ENCODE peak calls at places on chromosomes 16 and 17, in nine cellular contexts. R is A549; I is fibroblast of lung; J is CD8-positive, alpha-beta T cell; D is A673; T is prostate gland; K is Caco-2; E is breast epithelium; G is cardiac muscle cell. A is an unnamed sample. For H3K4me1, the result is how much of the 10 kb centered on the place peaks cover.

GRCh38 chr17:66426397-66427033 is 124.1 kb downstream of the PRKCA start:
- DNase-seq in R (no peak), I (peak), J (peak), D (peak), T (no peak), K (peak), E (no peak), G (peak), A (no peak)

GRCh38 chr17:43998552-43998951 is 5.9 kb upstream of the NAGS start:
- DNase-seq in R (no peak), I (peak), J (no peak), D (no peak), T (no peak), K (no peak), E (no peak), G (peak), A (no peak)

GRCh38 chr17:82664276-82664575 is 16.0 kb upstream of the WDR45B start:
- DNase-seq in R (no peak), I (no peak), J (no peak), D (no peak), T (no peak), K (no peak), E (no peak), G (no peak), A (no peak)

GRCh38 chr17:47276868-47277267 is 23.2 kb downstream of the ITGB3 start:
- DNase-seq in R (no peak), I (peak), J (no peak), D (peak), T (no peak), K (no peak), E (peak), G (peak), A (peak)

GRCh38 chr16:48361012-48361411 is 24.2 kb downstream of the SIAH1 start:
- DNase-seq in R (no peak), I (no peak), J (no peak), D (no peak), T (no peak), K (no peak), E (no peak), G (no peak), A (no peak)

GRCh38 chr17:62705781-62706597 is 78.5 kb downstream of the MRC2 start:
- DNase-seq in R (no peak), I (no peak), J (no peak), D (no peak), T (no peak), K (no peak), E (no peak), G (peak), A (no peak)

GRCh38 chr16:16045879-16046278 is 96.5 kb downstream of the ABCC1 start:
- DNase-seq in R (no peak), I (no peak), J (no peak), D (no peak), T (no peak), K (no peak), E (no peak), G (no peak), A (no peak)

GRCh38 chr16:78499399-78499798 is 399.9 kb downstream of the WWOX start:
- DNase-seq in R (no peak), I (no peak), J (no peak), D (no peak), T (no peak), K (no peak), E (no peak), G (no peak), A (no peak)

GRCh38 chr17:56676807-56677206 is 83.3 kb downstream of the NOG start:
- DNase-seq in R (no peak), I (no peak), J (no peak), D (no peak), T (no peak), K (no peak), E (no peak), G (no peak), A (no peak)

DNA sequence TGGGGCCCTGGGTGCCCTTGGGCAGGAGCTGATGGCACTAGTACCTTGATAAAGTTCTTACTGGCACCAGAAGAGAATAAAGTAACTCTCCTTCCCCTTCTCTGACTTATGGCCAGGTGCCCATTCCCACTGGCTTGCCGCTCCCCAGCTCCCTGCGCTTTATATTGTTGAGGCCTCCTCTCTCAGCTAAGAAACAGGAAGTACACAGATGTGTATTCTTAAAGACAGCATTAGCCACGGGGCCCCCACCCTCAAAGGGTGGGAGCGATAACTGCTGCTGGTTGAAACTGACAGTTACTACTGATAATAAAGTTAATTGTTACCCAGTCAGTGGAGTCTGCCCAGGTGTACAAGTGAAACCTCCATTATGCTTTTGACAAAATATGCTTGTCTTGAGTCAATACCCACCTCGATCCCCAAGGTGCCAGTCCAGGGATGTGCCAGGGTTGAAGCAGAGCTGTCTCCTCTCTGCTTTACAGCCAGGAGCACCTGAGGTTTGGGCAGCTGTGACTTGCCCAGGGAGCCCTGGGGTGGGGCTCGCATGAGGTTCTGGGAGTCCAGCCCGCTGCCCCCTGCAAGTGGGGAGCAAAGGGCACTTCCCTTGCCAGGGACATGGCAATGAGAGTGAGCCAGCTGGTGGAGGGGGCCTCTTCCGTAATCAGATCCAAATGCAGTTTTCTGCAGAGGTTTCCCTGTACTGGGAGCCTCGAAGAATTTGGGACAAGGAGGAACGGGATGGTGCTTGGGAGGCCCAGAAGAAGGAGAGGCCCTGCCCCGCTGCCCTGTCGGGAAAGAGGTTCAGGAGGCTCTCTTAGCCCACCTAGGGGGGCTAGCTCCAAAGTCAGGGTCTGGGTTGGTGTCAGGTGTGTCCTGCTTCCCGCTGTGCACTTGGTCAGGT is 5.4 kb upstream of the CLDN9 start:
- DNase-seq in R (no peak), I (no peak), J (no peak), D (no peak), T (no peak), K (peak), E (no peak), G (no peak), A (no peak)
- H3K4me3 ChIP-seq in R (no peak), I (no peak), J (no peak), D (no peak), T (no peak), K (no peak), E (no peak), G (no peak), A (no peak)

DNA sequence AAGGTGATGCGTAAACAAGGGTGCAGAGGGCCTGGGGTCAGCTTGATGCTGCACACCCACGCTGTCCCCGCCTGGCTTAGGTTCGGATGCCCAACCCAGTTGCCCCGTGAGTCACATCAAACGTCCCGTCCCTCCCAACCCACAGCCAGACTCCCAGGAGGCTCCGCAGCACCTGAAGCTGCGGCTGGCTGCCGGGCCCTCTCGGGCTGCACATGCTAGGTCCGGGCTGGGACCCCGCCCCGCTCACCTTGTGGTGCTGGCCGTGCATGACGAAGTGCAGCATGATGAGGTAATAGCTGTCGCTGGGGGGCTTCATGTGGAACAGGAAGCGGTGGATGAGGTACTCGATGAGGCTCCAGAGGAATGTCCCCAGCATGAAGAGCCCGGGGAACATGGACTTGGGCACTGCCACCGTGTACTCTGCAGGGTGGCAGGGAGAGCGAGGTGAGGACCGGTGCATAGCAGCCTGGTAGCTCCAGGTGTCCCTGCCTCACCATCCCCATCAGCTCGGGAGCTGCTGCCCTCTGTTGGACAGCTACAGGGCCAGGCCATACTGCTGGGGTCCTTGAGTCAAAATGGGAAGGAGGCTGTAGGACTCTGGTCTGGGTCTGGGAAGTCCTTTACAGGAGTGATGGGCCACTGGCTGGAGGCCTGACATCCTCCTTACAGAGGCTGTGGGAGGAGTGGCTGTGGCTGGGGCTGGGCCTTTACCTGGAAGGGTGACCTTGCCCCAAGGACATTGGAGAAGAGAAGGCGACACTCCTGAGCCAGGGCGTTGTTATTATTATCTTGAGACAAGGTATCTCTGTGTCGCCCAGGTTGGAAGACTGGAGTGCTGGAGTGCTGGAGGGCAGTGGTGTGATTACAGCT is 18.3 kb upstream of the MLKL start:
- DNase-seq in R (no peak), I (no peak), J (no peak), D (no peak), T (no peak), K (no peak), E (no peak), G (no peak), A (no peak)
- TF ChIP-seq CTCF in R (no peak), I (no peak), J (no peak), D (no peak), T (no peak), K (no peak), E (no peak), G (no peak), A (no peak)

GRCh38 chr16:89363621-89364393 is 126.6 kb downstream of the ANKRD11 start:
- DNase-seq in R (peak), I (peak), J (peak), D (peak), T (no peak), K (no peak), E (no peak), G (peak), A (no peak)

GRCh38 chr16:89359296-89360147 is 130.8 kb downstream of the ANKRD11 start:
- DNase-seq in R (no peak), I (no peak), J (no peak), D (no peak), T (no peak), K (no peak), E (no peak), G (peak), A (peak)

GRCh38 chr16:89360760-89361435 is 129.5 kb downstream of the ANKRD11 start:
- DNase-seq in R (no peak), I (no peak), J (peak), D (no peak), T (no peak), K (no peak), E (no peak), G (no peak), A (no peak)

GRCh38 chr16:89364603-89365002 is 125.8 kb downstream of the ANKRD11 start:
- DNase-seq in R (no peak), I (peak), J (no peak), D (no peak), T (peak), K (no peak), E (no peak), G (peak), A (no peak)

GRCh38 chr16:89361756-89362155 is 128.6 kb downstream of the ANKRD11 start:
- DNase-seq in R (no peak), I (no peak), J (no peak), D (no peak), T (no peak), K (no peak), E (no peak), G (no peak), A (no peak)
- H3K4me1 ChIP-seq in R (half or more), I (under half), J (half or more), D (under half), T (under half), K (half or more), E (under half), G (under half), A (under half)

GRCh38 chr17:73508931-73509605 is 135.2 kb downstream of the SDK2 start:
- DNase-seq in R (no peak), I (no peak), J (no peak), D (no peak), T (no peak), K (no peak), E (no peak), G (no peak), A (no peak)
- H3K4me3 ChIP-seq in R (no peak), I (no peak), J (no peak), D (no peak), T (no peak), K (no peak), E (no peak), G (no peak), A (no peak)

GRCh38 chr16:68514511-68514910 is 24.6 kb upstream of the ZFP90 start:
- DNase-seq in R (no peak), I (no peak), J (no peak), D (no peak), T (no peak), K (no peak), E (no peak), G (no peak), A (no peak)

GRCh38 chr16:68512742-68513141 is 26.3 kb upstream of the ZFP90 start:
- DNase-seq in R (no peak), I (no peak), J (no peak), D (no peak), T (no peak), K (no peak), E (no peak), G (no peak), A (no peak)

GRCh38 chr16:68519225-68519745 is 19.8 kb upstream of the ZFP90 start:
- DNase-seq in R (no peak), I (no peak), J (no peak), D (no peak), T (no peak), K (no peak), E (no peak), G (no peak), A (no peak)

GRCh38 chr16:68520649-68521086 is 18.4 kb upstream of the ZFP90 start:
- DNase-seq in R (peak), I (peak), J (peak), D (peak), T (peak), K (peak), E (peak), G (peak), A (peak)

DNA sequence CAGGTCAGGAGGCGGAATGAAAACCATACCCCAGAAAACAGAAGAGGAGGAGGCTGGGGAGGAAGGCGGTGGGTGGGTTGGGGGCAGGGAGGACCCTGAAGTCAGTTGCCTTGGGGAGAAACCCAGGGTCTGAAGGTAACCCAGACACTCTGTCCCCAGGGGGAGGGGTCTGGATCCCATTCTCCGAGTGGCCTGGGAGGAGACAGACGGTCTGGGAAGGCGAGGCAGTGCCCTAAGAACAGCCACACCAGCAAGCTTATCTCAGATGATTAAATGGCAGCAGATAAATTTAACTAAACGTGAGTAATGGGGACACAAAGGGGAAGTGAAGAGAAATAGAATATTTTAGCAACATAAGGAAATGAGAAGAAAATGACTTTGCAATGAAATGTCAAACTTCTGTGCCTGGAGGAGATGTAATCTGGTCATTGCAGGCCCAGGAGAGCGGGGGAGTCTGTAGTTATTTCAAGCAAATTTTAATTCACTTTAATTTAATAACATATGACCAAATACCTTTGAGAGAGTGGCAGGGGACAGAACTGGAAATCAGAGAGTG is 21.4 kb upstream of the ZFP90 start:
- DNase-seq in R (no peak), I (no peak), J (no peak), D (no peak), T (no peak), K (no peak), E (no peak), G (no peak), A (peak)
- TF ChIP-seq CTCF in R (no peak), I (no peak), J (no peak), D (no peak), T (no peak), K (no peak), E (no peak), G (no peak), A (no peak)

DNA sequence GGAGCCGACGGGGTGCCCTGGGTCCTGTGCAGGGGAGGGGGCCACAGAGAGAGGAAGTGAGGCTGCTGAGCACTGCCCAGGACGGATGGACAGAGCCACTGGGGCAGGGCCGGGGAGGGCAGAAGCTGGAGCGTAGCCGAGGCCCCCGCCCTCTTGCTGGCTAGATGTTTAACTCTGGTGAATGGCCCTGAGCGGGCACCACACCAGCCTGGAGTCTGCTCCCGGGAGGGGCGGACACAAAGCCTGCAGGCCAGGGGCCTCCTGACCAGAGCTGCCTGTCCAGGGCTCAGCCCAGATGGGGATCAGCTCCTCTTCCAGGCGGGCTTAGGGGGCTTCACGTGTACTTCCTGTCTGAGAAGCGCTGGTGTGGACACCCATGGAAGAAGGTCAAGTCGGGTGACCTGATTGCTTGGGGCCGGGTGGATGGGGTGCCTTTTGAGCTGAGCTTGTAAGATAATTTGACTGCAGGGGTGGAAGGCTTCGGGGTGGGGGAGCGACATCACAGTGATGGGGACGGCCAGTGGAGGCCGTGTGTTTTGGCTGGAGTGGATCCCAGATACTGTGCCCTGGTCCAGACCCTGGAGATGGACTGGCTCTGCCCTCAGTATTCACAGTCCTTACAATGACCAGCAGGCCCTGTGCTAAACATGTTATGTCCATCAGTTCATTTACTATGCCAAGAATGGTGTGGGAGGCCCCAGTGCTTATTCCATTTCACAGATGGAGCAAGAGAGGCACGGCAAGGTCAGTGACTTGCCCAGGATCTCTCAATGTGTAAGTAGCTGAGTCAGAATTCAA is 33.7 kb upstream of the CIBAR2 start:
- DNase-seq in R (no peak), I (no peak), J (no peak), D (no peak), T (no peak), K (no peak), E (no peak), G (no peak), A (no peak)
- H3K4me1 ChIP-seq in R (under half), I (under half), J (under half), D (under half), T (under half), K (under half), E (under half), G (under half), A (under half)

DNA sequence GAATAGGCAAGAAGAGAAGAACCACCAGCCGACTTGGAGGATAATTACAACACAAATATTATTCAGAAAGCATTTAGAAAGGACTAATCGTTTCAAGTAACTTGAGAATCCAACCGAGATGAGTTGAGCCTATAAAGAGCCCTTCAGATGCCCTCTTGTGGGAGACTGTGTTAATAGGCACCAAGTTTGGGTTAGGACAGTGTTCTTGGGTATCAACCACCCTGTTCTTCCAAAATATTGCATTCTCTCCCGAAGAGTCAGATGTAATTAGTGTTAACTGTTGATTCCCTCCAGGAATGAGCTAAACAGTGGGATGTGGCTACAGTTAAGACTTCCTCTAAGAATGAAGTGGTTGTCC is 87.8 kb upstream of the NOL11 start:
- DNase-seq in R (no peak), I (peak), J (no peak), D (peak), T (no peak), K (no peak), E (no peak), G (peak), A (no peak)
- H3K4me3 ChIP-seq in R (no peak), I (no peak), J (no peak), D (no peak), T (no peak), K (no peak), E (no peak), G (no peak), A (no peak)

GRCh38 chr16:75803753-75804152 is 77.5 kb upstream of the CPHXL start:
- DNase-seq in R (no peak), I (no peak), J (no peak), D (no peak), T (no peak), K (no peak), E (no peak), G (no peak), A (no peak)
- TF ChIP-seq CTCF in R (no peak), I (no peak), J (no peak), D (no peak), T (no peak), K (no peak), E (no peak), G (no peak), A (no peak)

A was measured in BE2C.